ENCODE peak calls at places on chromosome 19, in ten cellular contexts. V is CD8-positive, alpha-beta T cell; K is cardiac muscle cell; D is OCI-LY7; Z is body of pancreas; S is lower lobe of right lung; T is suprapubic skin; C is left ventricle myocardium inferior; F is transverse colon; L is prostate gland. A is an unnamed sample. For H3K36me3 and H3K4me1, the result is how much of the 10 kb centered on the place peaks cover.

GRCh38 chr19:6802336-6803035 is 30.0 kb downstream of the VAV1 start:
- DNase-seq in F (peak), S (peak), Z (peak), K (no peak), T (peak), V (peak), D (peak), C (peak), L (no peak), A (no peak)

GRCh38 chr19:57302020-57302465 is 18.2 kb upstream of the ZNF543 start:
- DNase-seq in S (no peak), F (no peak), T (no peak), V (no peak), C (no peak), Z (no peak), L (no peak), K (no peak), D (no peak), A (no peak)

GRCh38 chr19:37362733-37363132 is 8.2 kb upstream of the ZNF527 start:
- DNase-seq in T (no peak), L (no peak), S (no peak), F (no peak), Z (no peak), C (no peak), K (peak), D (peak), V (no peak), A (no peak)

GRCh38 chr19:45368127-45368526 is 2.2 kb downstream of the ERCC2 start:
- DNase-seq in F (no peak), C (no peak), K (no peak), Z (no peak), L (no peak), S (no peak), V (no peak), D (no peak), T (no peak), A (no peak)

GRCh38 chr19:21908066-21908465 is 72.1 kb upstream of the ZNF43 start:
- DNase-seq in K (no peak), F (no peak), V (no peak), S (no peak), Z (no peak), T (no peak), C (no peak), L (no peak), D (no peak), A (no peak)

GRCh38 chr19:49387936-49388372 is at the start of gene KASH5:
- DNase-seq in L (peak), C (peak), V (peak), S (peak), K (no peak), D (peak), Z (peak), T (no peak), F (peak), A (peak)

GRCh38 chr19:5035105-5035761 is 66.3 kb downstream of the KDM4B start:
- DNase-seq in Z (peak), D (no peak), F (no peak), T (no peak), S (no peak), L (no peak), V (no peak), K (no peak), C (no peak), A (peak)

GRCh38 chr19:33434886-33435705 is 61.6 kb downstream of the CEBPG start:
- DNase-seq in D (no peak), T (no peak), S (peak), Z (no peak), L (no peak), V (no peak), K (no peak), F (no peak), C (peak), A (no peak)

GRCh38 chr19:31784631-31785237 is 435.5 kb upstream of the TSHZ3 start:
- DNase-seq in T (no peak), D (no peak), K (no peak), S (no peak), F (no peak), V (no peak), C (no peak), Z (no peak), L (no peak), A (peak)

GRCh38 chr19:57665261-57665806 is 3.4 kb upstream of the ZSCAN4 start:
- DNase-seq in S (no peak), C (no peak), K (no peak), F (no peak), D (no peak), Z (no peak), L (no peak), V (no peak), T (no peak), A (no peak)

GRCh38 chr19:33133438-33134031 is 1.6 kb downstream of the WDR88 start:
- DNase-seq in K (no peak), S (no peak), F (no peak), C (no peak), Z (peak), V (no peak), T (no peak), D (no peak), L (no peak), A (no peak)

GRCh38 chr19:42407816-42408175 is 17.7 kb upstream of the CNFN start:
- DNase-seq in L (no peak), C (no peak), K (no peak), D (no peak), Z (no peak), F (no peak), S (no peak), T (no peak), V (no peak), A (no peak)

GRCh38 chr19:54160948-54161347 is 1.4 kb upstream of the LENG1 start:
- DNase-seq in D (no peak), V (no peak), K (no peak), F (no peak), L (no peak), S (no peak), T (no peak), C (no peak), Z (no peak), A (peak)

GRCh38 chr19:47623151-47623920 is 14.4 kb downstream of the BICRA start:
- DNase-seq in S (no peak), D (no peak), F (no peak), V (no peak), Z (no peak), C (peak), L (no peak), T (no peak), K (no peak), A (no peak)

GRCh38 chr19:29527500-29528328 is 1.9 kb downstream of the VSTM2B start:
- DNase-seq in Z (no peak), K (no peak), V (no peak), D (no peak), T (no peak), S (no peak), F (no peak), L (no peak), C (no peak), A (no peak)

GRCh38 chr19:38619361-38620174 is 580 bp downstream of the EIF3K start:
- DNase-seq in T (no peak), F (no peak), C (no peak), Z (no peak), D (no peak), V (no peak), K (no peak), S (no peak), L (no peak), A (no peak)
- TF ChIP-seq CTCF in T (no peak), F (no peak), C (no peak), Z (no peak), D (no peak), V (no peak), K (no peak), S (no peak), L (no peak), A (no peak)

GRCh38 chr19:2140193-2140545 is 11.2 kb downstream of the AP3D1 start:
- DNase-seq in K (no peak), C (no peak), T (no peak), F (no peak), L (no peak), Z (no peak), V (no peak), D (no peak), S (no peak), A (no peak)
- H3K36me3 ChIP-seq in K (under half), C (under half), T (under half), F (under half), L (under half), Z (under half), V (under half), D (half or more), S (half or more), A (under half)

GRCh38 chr19:547117-547516 is 3.3 kb downstream of the GZMM start:
- DNase-seq in L (no peak), Z (no peak), D (no peak), F (no peak), V (no peak), K (no peak), S (no peak), T (no peak), C (no peak), A (no peak)

GRCh38 chr19:542173-542866 is 1.5 kb upstream of the GZMM start:
- DNase-seq in Z (no peak), F (peak), S (no peak), V (no peak), L (no peak), C (no peak), T (no peak), K (no peak), D (no peak), A (no peak)

GRCh38 chr19:541699-542098 is 2.2 kb upstream of the GZMM start:
- DNase-seq in V (no peak), F (no peak), C (no peak), S (no peak), D (no peak), L (no peak), T (no peak), Z (no peak), K (no peak), A (no peak)

GRCh38 chr19:540867-541637 is 2.8 kb upstream of the GZMM start:
- DNase-seq in Z (no peak), S (peak), L (no peak), F (no peak), D (no peak), T (no peak), C (no peak), V (no peak), K (no peak), A (no peak)

GRCh38 chr19:543912-544608 is at the start of gene GZMM:
- DNase-seq in K (no peak), V (peak), C (no peak), L (no peak), Z (no peak), S (no peak), D (no peak), F (peak), T (no peak), A (no peak)
- H3K4me1 ChIP-seq in K (under half), V (under half), C (under half), L (under half), Z (under half), S (under half), D (under half), F (under half), T (under half), A (under half)

GRCh38 chr19:41156207-41156606 is 36.8 kb upstream of the CYP2S1 start:
- DNase-seq in S (no peak), C (no peak), F (no peak), L (no peak), Z (no peak), D (no peak), K (no peak), V (no peak), T (no peak), A (no peak)
- TF ChIP-seq CTCF in S (no peak), C (no peak), F (no peak), L (no peak), Z (no peak), D (no peak), K (peak), V (no peak), T (no peak), A (no peak)

GRCh38 chr19:1914826-1915341 is 9.7 kb downstream of the ADAT3 start:
- DNase-seq in D (no peak), F (no peak), C (no peak), K (no peak), T (no peak), S (no peak), L (no peak), V (no peak), Z (no peak), A (no peak)

GRCh38 chr19:1911098-1911497 is 5.9 kb downstream of the ADAT3 start:
- DNase-seq in Z (no peak), S (no peak), C (no peak), D (no peak), F (no peak), T (no peak), L (no peak), V (no peak), K (no peak), A (no peak)

GRCh38 chr19:1911995-1912394 is 6.8 kb downstream of the ADAT3 start:
- DNase-seq in V (no peak), S (no peak), T (no peak), L (no peak), K (no peak), C (no peak), D (no peak), Z (no peak), F (peak), A (peak)

GRCh38 chr19:1912760-1913505 is 7.7 kb downstream of the ADAT3 start:
- DNase-seq in Z (no peak), V (no peak), K (no peak), S (no peak), D (no peak), T (no peak), F (no peak), C (no peak), L (no peak), A (no peak)

DNA sequence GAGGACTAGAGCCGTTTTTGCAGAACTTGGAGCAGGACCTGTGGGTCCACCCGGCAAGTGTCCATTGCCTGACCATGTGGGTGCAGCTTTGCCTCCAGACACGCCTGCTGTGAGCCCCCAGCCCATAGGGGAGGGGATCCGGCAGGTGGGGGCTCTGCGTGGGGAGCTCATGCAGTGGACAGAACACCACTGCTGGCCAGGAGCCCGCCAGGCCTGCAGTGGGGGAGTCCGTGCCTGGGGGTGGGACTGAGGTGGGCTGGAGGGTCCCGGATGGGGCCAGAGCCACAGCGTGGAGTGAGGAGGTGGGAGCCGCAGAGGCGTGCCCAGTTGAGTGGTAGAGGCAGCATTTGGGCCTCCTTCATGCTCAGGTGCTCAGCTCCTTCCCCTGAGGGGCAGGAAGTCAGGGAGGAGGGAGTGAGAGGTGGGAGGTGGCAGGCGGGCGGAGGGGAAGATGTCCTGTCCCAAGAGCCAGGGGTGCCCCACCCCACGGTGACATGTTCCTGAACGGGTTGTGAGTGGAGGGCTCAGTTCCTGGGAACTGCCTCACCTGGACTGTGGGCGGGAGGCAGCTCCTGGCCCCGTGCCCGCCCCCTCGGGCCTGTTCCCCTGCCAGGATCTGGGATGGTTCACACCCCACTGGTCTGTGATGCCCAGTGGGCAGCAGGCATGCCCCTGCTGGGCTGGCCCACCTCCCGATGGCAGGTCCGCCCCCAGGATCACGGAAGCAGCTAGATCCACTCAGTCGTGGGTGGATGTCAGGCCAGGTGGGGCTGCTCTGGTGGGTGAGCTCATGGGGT is 8.8 kb downstream of the ADAT3 start:
- DNase-seq in K (no peak), S (no peak), L (no peak), D (no peak), F (no peak), T (no peak), C (no peak), Z (peak), V (no peak), A (no peak)
- H3K36me3 ChIP-seq in K (under half), S (under half), L (under half), D (under half), F (under half), T (under half), C (under half), Z (under half), V (under half), A (under half)

GRCh38 chr19:10006335-10006708 is 4.0 kb downstream of the COL5A3 start:
- DNase-seq in F (peak), D (no peak), S (no peak), L (no peak), T (no peak), K (no peak), C (peak), V (no peak), Z (peak), A (peak)
- H3K4me1 ChIP-seq in F (under half), D (under half), S (under half), L (under half), T (half or more), K (under half), C (half or more), V (under half), Z (under half), A (under half)

GRCh38 chr19:16441661-16442071 is 30.1 kb downstream of the EPS15L1 start:
- DNase-seq in T (no peak), F (no peak), C (no peak), L (no peak), Z (no peak), S (no peak), K (peak), D (peak), V (no peak), A (no peak)
- TF ChIP-seq CTCF in T (no peak), F (peak), C (peak), L (peak), Z (peak), S (peak), K (peak), D (peak), V (peak), A (no peak)

DNA sequence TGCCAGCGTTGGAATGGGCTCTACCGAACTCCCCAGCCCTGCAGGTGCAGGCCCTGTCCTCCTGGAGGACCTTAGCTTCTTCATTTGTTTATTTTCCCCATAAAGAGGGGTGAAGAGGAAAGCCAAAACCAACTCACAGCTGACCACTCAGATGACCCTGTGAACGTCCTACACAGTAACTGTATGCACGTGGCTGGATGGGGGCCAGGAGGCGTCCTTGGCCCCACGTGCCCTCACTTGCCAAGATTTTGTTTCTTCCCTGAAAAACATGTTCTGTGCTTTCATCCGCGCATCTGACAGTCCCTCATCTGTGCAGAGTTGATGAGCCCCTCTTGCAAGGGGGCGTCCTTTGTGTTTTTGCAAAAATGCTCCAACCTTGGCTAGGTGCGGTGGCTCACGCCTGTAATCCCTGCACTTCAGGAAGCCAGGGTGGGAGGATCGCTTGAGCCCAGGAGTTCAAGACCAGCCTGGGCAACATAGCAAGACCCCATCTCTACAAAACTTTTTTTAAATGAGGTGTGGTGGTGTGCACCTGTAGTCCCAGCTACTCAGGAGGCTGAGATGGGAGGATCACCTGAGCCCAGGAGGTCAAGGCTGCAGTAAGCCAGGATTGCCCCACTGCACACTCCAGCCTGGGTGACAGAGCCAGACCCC is 5.3 kb upstream of the TEKTIP1 start:
- DNase-seq in L (no peak), S (no peak), T (no peak), C (no peak), V (no peak), K (no peak), D (no peak), Z (no peak), F (no peak), A (peak)
- H3K36me3 ChIP-seq in L (under half), S (half or more), T (half or more), C (half or more), V (under half), K (under half), D (half or more), Z (under half), F (under half), A (under half)

GRCh38 chr19:15296841-15297415 is 35.4 kb downstream of the BRD4 start:
- DNase-seq in F (no peak), T (no peak), Z (no peak), K (no peak), V (peak), S (no peak), D (no peak), C (no peak), L (no peak), A (no peak)

GRCh38 chr19:15297416-15298224 is 34.7 kb downstream of the BRD4 start:
- DNase-seq in K (no peak), V (peak), Z (peak), C (no peak), D (peak), L (peak), T (no peak), F (peak), S (no peak), A (no peak)

GRCh38 chr19:15300533-15301194 is 31.7 kb downstream of the BRD4 start:
- DNase-seq in L (no peak), C (no peak), T (no peak), S (no peak), K (no peak), V (no peak), F (no peak), Z (no peak), D (peak), A (no peak)

GRCh38 chr19:15299568-15300409 is 32.5 kb downstream of the BRD4 start:
- DNase-seq in C (no peak), V (no peak), D (no peak), T (no peak), K (no peak), F (no peak), L (no peak), Z (no peak), S (no peak), A (no peak)

DNA sequence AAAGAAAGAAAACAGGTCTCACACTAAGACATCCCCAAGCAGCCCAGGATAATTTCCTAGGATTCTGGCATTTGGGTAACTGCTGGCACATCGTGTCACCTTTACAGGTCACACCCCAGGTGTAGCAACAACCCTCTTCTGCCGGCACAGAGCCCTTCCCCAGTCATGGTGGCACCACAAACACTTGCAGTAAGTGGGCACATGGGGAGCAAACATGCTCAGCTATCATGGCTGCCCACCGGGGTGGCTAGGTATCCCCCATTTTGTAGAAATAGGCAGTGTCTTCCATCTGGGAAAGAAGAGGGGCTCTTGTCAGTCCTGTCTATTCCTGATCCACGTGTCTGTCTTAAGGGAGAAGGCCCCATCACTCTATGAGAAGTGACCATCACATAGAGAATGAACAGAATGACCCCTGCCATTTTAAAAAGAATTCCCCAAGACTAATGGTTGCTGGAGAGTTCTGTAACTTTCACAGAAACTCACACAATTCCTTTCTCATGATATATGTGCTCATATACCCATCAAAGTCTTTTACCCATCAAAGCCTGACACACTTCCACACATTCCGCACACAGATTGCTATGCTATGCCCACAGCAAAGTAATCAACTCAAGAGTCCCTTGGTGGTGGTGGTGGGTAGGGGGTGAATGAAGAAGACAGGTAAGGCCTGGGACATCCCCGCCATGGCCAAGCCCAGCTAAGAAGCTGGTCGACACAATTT is 33.3 kb downstream of the BRD4 start:
- DNase-seq in S (no peak), C (no peak), T (no peak), L (no peak), D (no peak), K (no peak), F (no peak), V (no peak), Z (no peak), A (no peak)
- H3K4me1 ChIP-seq in S (half or more), C (half or more), T (half or more), L (under half), D (half or more), K (half or more), F (half or more), V (half or more), Z (half or more), A (half or more)

A was measured in ovary.